ENCODE peak calls at places on chromosome 10, in four cellular contexts. One of them, this sample, is unnamed.
A peak's percentile ranks its signal among the peaks of the same experiment; 100 is the strongest.

GRCh38 chr10:55793024-55793423 is 568.0 kb downstream of the ZWINT start:
- DNase-seq in astrocyte: no peak
- DNase-seq in heart right ventricle: no peak
- DNase-seq in CD8-positive, alpha-beta T cell: no peak
- DNase-seq in this sample: peak; percentile 39

GRCh38 chr10:83680470-83680891 is 458.8 kb upstream of the GHITM start:
- DNase-seq in astrocyte: no peak
- DNase-seq in heart right ventricle: no peak
- DNase-seq in CD8-positive, alpha-beta T cell: no peak
- DNase-seq in this sample: no peak

GRCh38 chr10:103949728-103950127 is 17.2 kb upstream of the SLK start:
- DNase-seq in astrocyte: no peak
- DNase-seq in heart right ventricle: no peak
- DNase-seq in CD8-positive, alpha-beta T cell: no peak
- DNase-seq in this sample: no peak

GRCh38 chr10:15370741-15371701 is at the start of gene FAM171A1:
- DNase-seq in astrocyte: peak; percentile 8
- DNase-seq in heart right ventricle: peak; percentile 42
- DNase-seq in CD8-positive, alpha-beta T cell: peak; percentile 12
- DNase-seq in this sample: no peak

GRCh38 chr10:10644317-10645111 is 373.2 kb upstream of the CELF2 start:
- DNase-seq in astrocyte: peak; percentile 32
- DNase-seq in heart right ventricle: peak; percentile 66
- DNase-seq in CD8-positive, alpha-beta T cell: no peak
- DNase-seq in this sample: no peak

GRCh38 chr10:30557884-30558283 is 71.7 kb downstream of the LYZL2 start:
- DNase-seq in astrocyte: peak; percentile 67
- DNase-seq in heart right ventricle: no peak
- DNase-seq in CD8-positive, alpha-beta T cell: no peak
- DNase-seq in this sample: peak; percentile 56

GRCh38 chr10:104076743-104077160 is 8.9 kb downstream of the COL17A1 start:
- DNase-seq in astrocyte: no peak
- DNase-seq in heart right ventricle: peak; percentile 82
- DNase-seq in CD8-positive, alpha-beta T cell: no peak
- DNase-seq in this sample: peak; percentile 47

GRCh38 chr10:91103384-91104184 is 116.9 kb upstream of the PCGF5 start:
- DNase-seq in astrocyte: no peak
- DNase-seq in heart right ventricle: no peak
- DNase-seq in CD8-positive, alpha-beta T cell: no peak
- DNase-seq in this sample: no peak

GRCh38 chr10:59585046-59585700 is 124.5 kb downstream of the SLC16A9 start:
- DNase-seq in astrocyte: peak; percentile 67
- DNase-seq in heart right ventricle: no peak
- DNase-seq in CD8-positive, alpha-beta T cell: no peak
- DNase-seq in this sample: peak; percentile 50

GRCh38 chr10:130726996-130727725 is 584.4 kb downstream of the TCERG1L start:
- DNase-seq in astrocyte: no peak
- DNase-seq in heart right ventricle: no peak
- DNase-seq in CD8-positive, alpha-beta T cell: no peak
- DNase-seq in this sample: no peak

GRCh38 chr10:7030134-7030855 is 380.5 kb downstream of the SFMBT2 start:
- DNase-seq in astrocyte: no peak
- DNase-seq in heart right ventricle: no peak
- DNase-seq in CD8-positive, alpha-beta T cell: no peak
- DNase-seq in this sample: no peak

GRCh38 chr10:84190621-84191020 is 3.7 kb upstream of the CDHR1 start:
- DNase-seq in astrocyte: no peak
- DNase-seq in heart right ventricle: no peak
- DNase-seq in CD8-positive, alpha-beta T cell: no peak
- DNase-seq in this sample: no peak

GRCh38 chr10:72567421-72567820 is 58.5 kb downstream of the MICU1 start:
- DNase-seq in astrocyte: peak; percentile 45
- DNase-seq in heart right ventricle: peak; percentile 16
- DNase-seq in CD8-positive, alpha-beta T cell: no peak
- DNase-seq in this sample: peak; percentile 31

GRCh38 chr10:218753-219152 is 83.5 kb downstream of the ZMYND11 start:
- DNase-seq in astrocyte: peak; percentile 9
- DNase-seq in heart right ventricle: no peak
- DNase-seq in CD8-positive, alpha-beta T cell: no peak
- DNase-seq in this sample: no peak

GRCh38 chr10:130352291-130352645 is 216.1 kb downstream of the GLRX3 start:
- DNase-seq in astrocyte: no peak
- DNase-seq in heart right ventricle: no peak
- DNase-seq in CD8-positive, alpha-beta T cell: no peak
- DNase-seq in this sample: no peak

GRCh38 chr10:20856484-20856883 is 40.6 kb downstream of the NEBL start:
- DNase-seq in astrocyte: no peak
- DNase-seq in heart right ventricle: no peak
- DNase-seq in CD8-positive, alpha-beta T cell: no peak
- DNase-seq in this sample: no peak

GRCh38 chr10:93309062-93309461 is 173.1 kb downstream of the MYOF start:
- DNase-seq in astrocyte: peak; percentile 51
- DNase-seq in heart right ventricle: no peak
- DNase-seq in CD8-positive, alpha-beta T cell: no peak
- DNase-seq in this sample: peak; percentile 51

GRCh38 chr10:88161070-88161469 is 297.6 kb downstream of the PTEN start:
- DNase-seq in astrocyte: no peak
- DNase-seq in heart right ventricle: no peak
- DNase-seq in CD8-positive, alpha-beta T cell: no peak
- DNase-seq in this sample: no peak

GRCh38 chr10:73763343-73763742 is 18.5 kb upstream of the CHCHD1 start:
- DNase-seq in astrocyte: no peak
- DNase-seq in heart right ventricle: no peak
- DNase-seq in CD8-positive, alpha-beta T cell: no peak
- DNase-seq in this sample: no peak

GRCh38 chr10:90709727-90710126 is 148.1 kb downstream of the HTR7 start:
- DNase-seq in astrocyte: no peak
- DNase-seq in heart right ventricle: no peak
- DNase-seq in CD8-positive, alpha-beta T cell: no peak
- DNase-seq in this sample: no peak

GRCh38 chr10:6737758-6738463 is 157.8 kb upstream of the PRKCQ start:
- DNase-seq in astrocyte: peak; percentile 40
- DNase-seq in heart right ventricle: no peak
- DNase-seq in CD8-positive, alpha-beta T cell: no peak
- DNase-seq in this sample: peak; percentile 61

GRCh38 chr10:125125951-125126735 is 34.2 kb downstream of the CTBP2 start:
- DNase-seq in astrocyte: no peak
- DNase-seq in heart right ventricle: no peak
- DNase-seq in CD8-positive, alpha-beta T cell: no peak
- DNase-seq in this sample: no peak

GRCh38 chr10:16965740-16966447 is 148.7 kb upstream of the RSU1 start:
- DNase-seq in astrocyte: peak; percentile 100
- DNase-seq in heart right ventricle: no peak
- DNase-seq in CD8-positive, alpha-beta T cell: no peak
- DNase-seq in this sample: peak; percentile 99

DNA sequence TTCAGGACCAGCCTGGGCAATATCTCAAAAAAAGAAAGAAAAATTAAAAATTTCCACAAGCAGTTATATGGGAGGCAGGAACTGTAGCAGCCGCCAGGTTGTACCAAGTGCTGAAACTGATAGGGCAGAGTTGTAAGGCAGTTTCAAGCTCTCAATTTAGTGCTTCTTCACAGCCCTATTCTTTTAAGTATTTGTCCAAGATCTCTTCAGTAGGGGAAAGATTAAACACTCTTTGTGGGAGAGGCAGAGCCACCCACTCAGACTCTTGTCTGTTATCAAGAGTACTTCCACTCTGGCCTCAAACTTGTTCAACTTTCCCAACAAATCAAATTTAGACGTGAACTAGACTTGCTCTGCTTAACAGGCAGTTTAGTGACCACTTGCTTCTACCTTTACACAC is 228.7 kb downstream of the REEP3 start:
- DNase-seq in astrocyte: no peak
- DNase-seq in heart right ventricle: no peak
- DNase-seq in CD8-positive, alpha-beta T cell: no peak
- DNase-seq in this sample: no peak
- H3K4me3 ChIP-seq in astrocyte: no peak overlapping the region
- H3K4me3 ChIP-seq in heart right ventricle: no peak overlapping the region
- H3K4me3 ChIP-seq in CD8-positive, alpha-beta T cell: no peak overlapping the region
- H3K4me3 ChIP-seq in this sample: no peak overlapping the region

GRCh38 chr10:110503528-110504110 is 5.9 kb downstream of the DUSP5 start:
- DNase-seq in astrocyte: no peak
- DNase-seq in heart right ventricle: no peak
- DNase-seq in CD8-positive, alpha-beta T cell: no peak
- DNase-seq in this sample: no peak

GRCh38 chr10:110504111-110504735 is 6.5 kb downstream of the DUSP5 start:
- DNase-seq in astrocyte: peak; percentile 73
- DNase-seq in heart right ventricle: peak; percentile 76
- DNase-seq in CD8-positive, alpha-beta T cell: peak; percentile 23
- DNase-seq in this sample: no peak

GRCh38 chr10:110507303-110507702 is 9.6 kb downstream of the DUSP5 start:
- DNase-seq in astrocyte: no peak
- DNase-seq in heart right ventricle: no peak
- DNase-seq in CD8-positive, alpha-beta T cell: no peak
- DNase-seq in this sample: no peak

GRCh38 chr10:110506448-110506847 is 8.7 kb downstream of the DUSP5 start:
- DNase-seq in astrocyte: no peak
- DNase-seq in heart right ventricle: no peak
- DNase-seq in CD8-positive, alpha-beta T cell: no peak
- DNase-seq in this sample: no peak

GRCh38 chr10:110505130-110505815 is 7.6 kb downstream of the DUSP5 start:
- DNase-seq in astrocyte: no peak
- DNase-seq in heart right ventricle: no peak
- DNase-seq in CD8-positive, alpha-beta T cell: no peak
- DNase-seq in this sample: no peak
- TF ChIP-seq CTCF in astrocyte: no peak
- TF ChIP-seq CTCF in heart right ventricle: no peak
- TF ChIP-seq CTCF in CD8-positive, alpha-beta T cell: no peak
- TF ChIP-seq CTCF in this sample: no peak

DNA sequence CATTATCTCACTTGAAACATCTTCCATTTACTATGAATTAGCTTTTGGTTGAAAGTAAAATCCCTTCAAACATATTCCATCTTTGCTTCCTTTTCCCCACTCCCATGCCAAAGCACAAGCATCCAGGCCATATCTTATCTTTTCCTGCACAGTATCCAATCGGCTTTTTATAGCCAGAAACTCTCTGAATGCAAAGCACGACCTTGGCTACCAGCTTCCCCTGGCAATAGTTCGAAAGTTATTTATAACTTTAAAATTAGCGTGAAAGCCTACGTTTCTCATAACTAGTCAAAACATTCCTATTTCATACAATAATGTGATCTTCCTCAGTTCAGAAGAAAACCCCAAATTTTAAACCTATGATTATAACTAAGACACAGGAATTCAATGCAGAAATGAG is 440 bp downstream of the CTNNA3 start:
- DNase-seq in astrocyte: no peak
- DNase-seq in heart right ventricle: peak; percentile 21
- DNase-seq in CD8-positive, alpha-beta T cell: no peak
- DNase-seq in this sample: no peak
- H3K4me3 ChIP-seq in astrocyte: peak overlapping the region; percentile 10
- H3K4me3 ChIP-seq in heart right ventricle: peak overlapping the region; percentile 42
- H3K4me3 ChIP-seq in CD8-positive, alpha-beta T cell: no peak overlapping the region
- H3K4me3 ChIP-seq in this sample: no peak overlapping the region

GRCh38 chr10:43436291-43437140 is at the start of gene ZNF487:
- DNase-seq in astrocyte: peak; percentile 73
- DNase-seq in heart right ventricle: peak; percentile 91
- DNase-seq in CD8-positive, alpha-beta T cell: peak; percentile 83
- DNase-seq in this sample: peak; percentile 76
- TF ChIP-seq CTCF in astrocyte: no peak
- TF ChIP-seq CTCF in heart right ventricle: no peak
- TF ChIP-seq CTCF in CD8-positive, alpha-beta T cell: no peak
- TF ChIP-seq CTCF in this sample: peak; percentile 10

GRCh38 chr10:62076872-62077271 is 175.4 kb downstream of the ARID5B start:
- DNase-seq in astrocyte: peak; percentile 89
- DNase-seq in heart right ventricle: no peak
- DNase-seq in CD8-positive, alpha-beta T cell: no peak
- DNase-seq in this sample: no peak
- H3K4me3 ChIP-seq in astrocyte: peak overlapping the region; percentile 5
- H3K4me3 ChIP-seq in heart right ventricle: no peak overlapping the region
- H3K4me3 ChIP-seq in CD8-positive, alpha-beta T cell: no peak overlapping the region
- H3K4me3 ChIP-seq in this sample: no peak overlapping the region

GRCh38 chr10:49325131-49325915 is 26.4 kb downstream of the C10orf71 start:
- DNase-seq in astrocyte: no peak
- DNase-seq in heart right ventricle: no peak
- DNase-seq in CD8-positive, alpha-beta T cell: no peak
- DNase-seq in this sample: no peak
- TF ChIP-seq CTCF in astrocyte: no peak
- TF ChIP-seq CTCF in heart right ventricle: no peak
- TF ChIP-seq CTCF in CD8-positive, alpha-beta T cell: no peak
- TF ChIP-seq CTCF in this sample: no peak

DNA sequence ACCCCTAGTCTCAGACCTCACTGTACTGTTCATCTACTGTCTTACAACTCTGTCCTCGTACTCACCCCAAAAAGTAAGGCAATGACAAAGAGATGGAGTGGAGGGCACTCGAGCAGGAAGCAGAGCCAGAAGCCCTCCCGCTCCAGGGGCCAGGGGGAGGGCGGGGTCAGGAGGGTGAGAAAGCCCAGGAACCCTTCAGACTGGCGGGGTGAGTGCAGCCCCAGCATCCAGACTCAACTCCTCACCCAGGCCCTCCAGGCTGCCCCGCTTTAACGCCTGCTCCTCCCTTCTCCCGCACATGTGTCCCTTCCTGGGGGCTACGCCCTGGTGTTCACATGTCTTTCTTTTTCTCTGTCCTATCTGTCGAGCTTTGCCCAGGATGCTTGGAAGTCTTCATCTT is 66.1 kb downstream of the CALML3 start:
- DNase-seq in astrocyte: no peak
- DNase-seq in heart right ventricle: no peak
- DNase-seq in CD8-positive, alpha-beta T cell: no peak
- DNase-seq in this sample: no peak
- H3K4me3 ChIP-seq in astrocyte: no peak overlapping the region
- H3K4me3 ChIP-seq in heart right ventricle: no peak overlapping the region
- H3K4me3 ChIP-seq in CD8-positive, alpha-beta T cell: no peak overlapping the region
- H3K4me3 ChIP-seq in this sample: no peak overlapping the region

GRCh38 chr10:110058215-110058614 is 50.4 kb downstream of the ADD3 start:
- DNase-seq in astrocyte: no peak
- DNase-seq in heart right ventricle: no peak
- DNase-seq in CD8-positive, alpha-beta T cell: no peak
- DNase-seq in this sample: no peak

GRCh38 chr10:110057461-110057860 is 49.7 kb downstream of the ADD3 start:
- DNase-seq in astrocyte: no peak
- DNase-seq in heart right ventricle: no peak
- DNase-seq in CD8-positive, alpha-beta T cell: no peak
- DNase-seq in this sample: no peak

GRCh38 chr10:110059965-110060364 is 52.2 kb downstream of the ADD3 start:
- DNase-seq in astrocyte: no peak
- DNase-seq in heart right ventricle: no peak
- DNase-seq in CD8-positive, alpha-beta T cell: no peak
- DNase-seq in this sample: no peak

GRCh38 chr10:110065269-110065668 is 57.5 kb downstream of the ADD3 start:
- DNase-seq in astrocyte: no peak
- DNase-seq in heart right ventricle: no peak
- DNase-seq in CD8-positive, alpha-beta T cell: no peak
- DNase-seq in this sample: no peak

GRCh38 chr10:110061687-110062086 is 53.9 kb downstream of the ADD3 start:
- DNase-seq in astrocyte: no peak
- DNase-seq in heart right ventricle: no peak
- DNase-seq in CD8-positive, alpha-beta T cell: no peak
- DNase-seq in this sample: no peak
- TF ChIP-seq CTCF in astrocyte: no peak
- TF ChIP-seq CTCF in heart right ventricle: no peak
- TF ChIP-seq CTCF in CD8-positive, alpha-beta T cell: no peak
- TF ChIP-seq CTCF in this sample: no peak

This sample was measured in retinal pigment epithelial cell.